ENCODE peak calls at places on chromosome 2, in eight cellular contexts. T, K, I, N, R, Z, P and B are unnamed samples.

GRCh38 chr2:9380702-9381628 is 42.4 kb downstream of the ITGB1BP1 start:
- ATAC-seq in T (peak; percentile 58), K (peak; percentile 72), I (peak; percentile 4), N (peak; percentile 49), R (peak; percentile 82), Z (no peak), P (peak; percentile 75), B (peak; percentile 85)

GRCh38 chr2:2018713-2019410 is 274.5 kb upstream of the PXDN start:
- ATAC-seq in T (no peak), K (no peak), I (no peak), N (no peak), R (no peak), Z (no peak), P (no peak), B (no peak)

GRCh38 chr2:29164101-29164846 is 49.1 kb downstream of the CLIP4 start:
- ATAC-seq in T (no peak), K (no peak), I (no peak), N (no peak), R (no peak), Z (no peak), P (no peak), B (no peak)

GRCh38 chr2:147779440-147779839 is 65.4 kb upstream of the ACVR2A start:
- ATAC-seq in T (no peak), K (no peak), I (no peak), N (no peak), R (no peak), Z (no peak), P (no peak), B (no peak)

GRCh38 chr2:196718796-196719564 is 79.5 kb downstream of the CCDC150 start:
- ATAC-seq in T (peak; percentile 65), K (peak; percentile 99), I (no peak), N (peak; percentile 86), R (no peak), Z (peak; percentile 55), P (peak; percentile 51), B (no peak)

GRCh38 chr2:54274781-54275242 is 18.8 kb upstream of the TSPYL6 start:
- ATAC-seq in T (peak; percentile 38), K (no peak), I (no peak), N (no peak), R (no peak), Z (no peak), P (no peak), B (no peak)

GRCh38 chr2:217465136-217465535 is 537.7 kb downstream of the TNS1 start:
- ATAC-seq in T (no peak), K (no peak), I (no peak), N (no peak), R (no peak), Z (no peak), P (peak; percentile 35), B (no peak)

GRCh38 chr2:207437857-207438166 is 92.0 kb upstream of the CREB1 start:
- ATAC-seq in T (no peak), K (no peak), I (no peak), N (no peak), R (no peak), Z (no peak), P (no peak), B (peak; percentile 58)

GRCh38 chr2:64797881-64798590 is 144.3 kb upstream of the SERTAD2 start:
- ATAC-seq in T (no peak), K (peak; percentile 61), I (no peak), N (no peak), R (peak; percentile 89), Z (peak; percentile 57), P (no peak), B (no peak)

GRCh38 chr2:218999881-219000568 is 6.8 kb upstream of the CRYBA2 start:
- ATAC-seq in T (no peak), K (no peak), I (no peak), N (no peak), R (no peak), Z (no peak), P (no peak), B (no peak)